ENCODE peak calls at places on chromosomes 3 and 15, in five cellular contexts. P is activated effector memory CD4-positive, alpha-beta T cell treated with Interleukin-2 at 50 U/mL for 16 hours; F is GM03348; A is stimulated activated CD8-positive, alpha-beta memory T cell treated with anti-CD3 and anti-CD28 coated beads, Interleukin-15, amount 100 ng/mL, for 24 hours; C is amniotic epithelial cell. Z is an unnamed sample.

GRCh38 chr3:18946524-18946923 is 201.8 kb upstream of the KCNH8 start:
- DNase-seq in C (no peak), F (no peak), A (no peak), P (no peak), Z (peak)

GRCh38 chr3:175386630-175387029 is 527.5 kb downstream of the NAALADL2 start:
- DNase-seq in P (no peak), A (no peak), F (peak), C (peak), Z (no peak)

GRCh38 chr3:101964861-101965260 is 115.5 kb downstream of the NFKBIZ start:
- DNase-seq in P (no peak), C (peak), A (no peak), F (no peak), Z (no peak)

GRCh38 chr15:76983588-76984379 is 11.1 kb upstream of the PSTPIP1 start:
- DNase-seq in F (no peak), P (no peak), C (no peak), A (no peak), Z (peak)

GRCh38 chr15:58369261-58369699 is 62.5 kb upstream of the LIPC start:
- DNase-seq in F (no peak), P (no peak), C (peak), A (no peak), Z (peak)

GRCh38 chr3:40068647-40069046 is 240.9 kb upstream of the EIF1B start:
- DNase-seq in A (no peak), P (no peak), F (no peak), C (no peak), Z (no peak)

GRCh38 chr3:123202451-123202850 is 708 bp downstream of the SEC22A start:
- DNase-seq in A (no peak), C (peak), F (peak), P (no peak), Z (no peak)

GRCh38 chr15:70523634-70524033 is 239.7 kb downstream of the UACA start:
- DNase-seq in P (no peak), A (no peak), F (no peak), C (no peak), Z (no peak)

GRCh38 chr3:129934234-129935123 is 40.0 kb upstream of the TRH start:
- DNase-seq in P (peak), A (no peak), F (peak), C (no peak), Z (peak)

GRCh38 chr3:99366663-99367429 is 271.5 kb upstream of the COL8A1 start:
- DNase-seq in A (no peak), P (no peak), F (no peak), C (no peak), Z (peak)

GRCh38 chr3:4533489-4534443 is 40.6 kb downstream of the ITPR1 start:
- DNase-seq in A (no peak), F (no peak), C (no peak), P (no peak), Z (peak)

GRCh38 chr15:91625506-91625905 is 228.0 kb upstream of the SLCO3A1 start:
- DNase-seq in F (no peak), P (no peak), A (no peak), C (no peak), Z (no peak)

GRCh38 chr3:174202561-174202960 is 656.6 kb upstream of the NAALADL2 start:
- DNase-seq in P (no peak), C (peak), A (no peak), F (no peak), Z (no peak)

GRCh38 chr15:84638103-84638502 is 16.0 kb downstream of the WDR73 start:
- DNase-seq in F (no peak), C (no peak), P (no peak), A (no peak), Z (peak)

GRCh38 chr3:30263921-30264313 is 342.5 kb upstream of the TGFBR2 start:
- DNase-seq in A (no peak), P (no peak), F (no peak), C (no peak), Z (no peak)

GRCh38 chr3:142259359-142259758 is 34.0 kb upstream of the GK5 start:
- DNase-seq in P (no peak), C (no peak), A (no peak), F (no peak), Z (no peak)

GRCh38 chr15:33126559-33127290 is 67.8 kb downstream of the FMN1 start:
- DNase-seq in P (peak), F (peak), C (peak), A (peak), Z (peak)

GRCh38 chr3:179666436-179667035 is 13.7 kb downstream of the USP13 start:
- DNase-seq in C (no peak), F (no peak), A (no peak), P (no peak), Z (no peak)

GRCh38 chr3:186258968-186259367 is 103.1 kb downstream of the DGKG start:
- DNase-seq in C (no peak), P (no peak), F (no peak), A (no peak), Z (no peak)

GRCh38 chr3:56130036-56130435 is 338.2 kb downstream of the ERC2 start:
- DNase-seq in F (no peak), P (no peak), C (no peak), A (no peak), Z (no peak)

GRCh38 chr3:144424606-144425005 is 453.0 kb downstream of the DIPK2A start:
- DNase-seq in F (no peak), A (no peak), C (no peak), P (no peak), Z (no peak)

GRCh38 chr15:64681424-64682024 is 93.9 kb downstream of the RBPMS2 start:
- DNase-seq in P (no peak), F (peak), C (peak), A (no peak), Z (peak)

GRCh38 chr3:44722103-44722401 is 7.4 kb upstream of the ZNF501 start:
- DNase-seq in C (no peak), P (no peak), F (no peak), A (no peak), Z (no peak)

GRCh38 chr3:102053375-102053989 is 204.2 kb downstream of the NFKBIZ start:
- DNase-seq in P (no peak), F (peak), C (peak), A (no peak), Z (no peak)

GRCh38 chr3:14200276-14200675 is 21.7 kb downstream of the LSM3 start:
- DNase-seq in A (no peak), F (no peak), P (no peak), C (no peak), Z (no peak)

GRCh38 chr3:141663993-141664392 is 74.1 kb upstream of the RNF7 start:
- DNase-seq in F (peak), C (peak), A (no peak), P (no peak), Z (no peak)

GRCh38 chr15:49423906-49424520 is 971 bp downstream of the FGF7 start:
- DNase-seq in A (no peak), F (no peak), C (peak), P (no peak), Z (no peak)

GRCh38 chr3:140529558-140529957 is 148.3 kb upstream of the TRIM42 start:
- DNase-seq in F (no peak), A (no peak), P (no peak), C (no peak), Z (no peak)

GRCh38 chr15:77107531-77108355 is 36.8 kb upstream of the TSPAN3 start:
- DNase-seq in P (no peak), A (no peak), C (peak), F (peak), Z (peak)

GRCh38 chr15:77589839-77590238 is 42.9 kb downstream of the LINGO1 start:
- DNase-seq in P (no peak), A (no peak), C (no peak), F (no peak), Z (no peak)

GRCh38 chr3:134708025-134708597 is 57.3 kb upstream of the KY start:
- DNase-seq in C (no peak), P (no peak), A (no peak), F (peak), Z (no peak)

GRCh38 chr3:81776643-81777042 is 15.2 kb upstream of the GBE1 start:
- DNase-seq in A (no peak), F (no peak), P (no peak), C (no peak), Z (no peak)

GRCh38 chr3:183354325-183354831 is 74.0 kb downstream of the MCF2L2 start:
- DNase-seq in A (no peak), P (no peak), F (no peak), C (no peak), Z (no peak)

GRCh38 chr3:61181874-61182273 is 69.4 kb downstream of the FHIT start:
- DNase-seq in A (no peak), P (no peak), C (no peak), F (peak), Z (peak)

GRCh38 chr15:58269455-58270414 is 131.6 kb downstream of the AQP9 start:
- DNase-seq in P (no peak), A (no peak), C (peak), F (peak), Z (peak)

GRCh38 chr3:79872483-79872882 is 104.7 kb upstream of the ROBO1 start:
- DNase-seq in A (no peak), F (no peak), C (no peak), P (no peak), Z (no peak)